ENCODE peak calls at places on chromosomes 11 and 22, in six cellular contexts. W, T, N, A, H and D are unnamed samples.

GRCh38 chr11:63023851-63024648 is 8.4 kb upstream of the SLC22A8 start:
- DNase-seq in T (peak), N (peak), H (peak), A (peak), W (peak), D (peak)

GRCh38 chr22:46087816-46088277 is 62.5 kb upstream of the PPARA start:
- DNase-seq in N (peak), W (peak), A (peak), H (peak), T (peak), D (peak)

GRCh38 chr11:368414-369335 is 624 bp upstream of the B4GALNT4 start:
- DNase-seq in A (no peak), H (peak), T (peak), N (peak), W (no peak), D (peak)

GRCh38 chr22:33274214-33274828 is 216.1 kb upstream of the SYN3 start:
- DNase-seq in W (peak), N (no peak), T (peak), H (peak), A (no peak), D (peak)

GRCh38 chr11:80798189-80798588 is 1357.4 kb upstream of the TENM4 start:
- DNase-seq in H (no peak), N (peak), A (no peak), T (no peak), W (no peak), D (peak)

GRCh38 chr22:23888615-23889401 is 5.4 kb upstream of the MIF start:
- DNase-seq in T (no peak), W (no peak), A (no peak), H (no peak), N (no peak), D (peak)

GRCh38 chr11:26593686-26594085 is 21.6 kb upstream of the MUC15 start:
- DNase-seq in T (no peak), A (no peak), N (no peak), H (no peak), W (no peak), D (no peak)

GRCh38 chr11:116853461-116854073 is 16.1 kb upstream of the APOA1 start:
- DNase-seq in N (no peak), H (no peak), W (no peak), T (no peak), A (peak), D (no peak)

GRCh38 chr11:86360775-86361395 is 13.8 kb upstream of the CCDC81 start:
- DNase-seq in W (no peak), N (no peak), T (no peak), A (peak), H (no peak), D (peak)

GRCh38 chr22:45211435-45211834 is 29.3 kb downstream of the KIAA0930 start:
- DNase-seq in W (no peak), N (peak), A (no peak), H (no peak), T (no peak), D (no peak)

GRCh38 chr11:128500488-128500887 is 86.9 kb downstream of the ETS1 start:
- DNase-seq in A (no peak), W (no peak), H (no peak), N (no peak), T (no peak), D (no peak)

GRCh38 chr11:27355575-27356104 is 7.4 kb downstream of the CCDC34 start:
- DNase-seq in N (no peak), W (no peak), T (no peak), H (no peak), A (no peak), D (no peak)

GRCh38 chr22:40182231-40182835 is 4.6 kb downstream of the TNRC6B start:
- DNase-seq in N (no peak), W (no peak), T (no peak), H (peak), A (no peak), D (no peak)

GRCh38 chr11:57493507-57494503 is 21.7 kb downstream of the SLC43A1 start:
- DNase-seq in A (no peak), W (peak), N (peak), T (peak), H (peak), D (peak)

GRCh38 chr22:36385491-36386350 is 2.0 kb downstream of the MYH9 start:
- DNase-seq in N (peak), A (no peak), W (no peak), H (peak), T (no peak), D (peak)

GRCh38 chr11:94895451-94895850 is 77.9 kb downstream of the CWC15 start:
- DNase-seq in T (no peak), W (no peak), N (no peak), H (no peak), A (peak), D (no peak)

GRCh38 chr11:61969838-61970452 is 2.5 kb upstream of the FTH1 start:
- DNase-seq in T (no peak), H (no peak), N (no peak), A (peak), W (no peak), D (no peak)

GRCh38 chr11:2578006-2578933 is 121.5 kb downstream of the KCNQ1OT1 start:
- DNase-seq in W (peak), H (no peak), T (peak), N (peak), A (no peak), D (no peak)

GRCh38 chr11:78196661-78197091 is 8.0 kb downstream of the USP35 start:
- DNase-seq in T (no peak), N (no peak), H (no peak), A (no peak), W (peak), D (no peak)

GRCh38 chr11:116812109-116812508 is 11.0 kb downstream of the APOA4 start:
- DNase-seq in N (no peak), H (no peak), T (no peak), A (no peak), W (no peak), D (no peak)

GRCh38 chr11:85948884-85949283 is 93.7 kb downstream of the CCDC83 start:
- DNase-seq in W (no peak), T (no peak), A (no peak), H (no peak), N (no peak), D (no peak)

GRCh38 chr11:130999086-130999485 is 82.8 kb upstream of the SNX19 start:
- DNase-seq in N (no peak), H (no peak), A (peak), T (no peak), W (no peak), D (no peak)

GRCh38 chr11:65491614-65492386 is 7.0 kb upstream of the MALAT1 start:
- DNase-seq in A (peak), N (peak), H (no peak), W (no peak), T (peak), D (peak)

GRCh38 chr22:28769394-28770085 is 3.0 kb upstream of the CCDC117 start:
- DNase-seq in T (no peak), H (no peak), W (no peak), A (no peak), N (no peak), D (no peak)

GRCh38 chr11:11280826-11281225 is 72.2 kb downstream of the CSNK2A3 start:
- DNase-seq in T (no peak), W (no peak), N (no peak), A (no peak), H (no peak), D (no peak)

GRCh38 chr11:45238724-45239123 is 47.4 kb downstream of the SYT13 start:
- DNase-seq in W (no peak), H (no peak), A (peak), T (no peak), N (no peak), D (no peak)